ENCODE peak calls at places on chromosomes 1 and 21, in nine cellular contexts. H is brain microvascular endothelial cell; T is IMR-90; J is CD4-positive, alpha-beta T cell; D is CD4-positive, CD25-positive, alpha-beta regulatory T cell; S is uterus; X is breast epithelium; M is RWPE1; P is left lung. R is an unnamed sample.
A peak's percentile ranks its signal among the peaks of the same experiment; 100 is the strongest.

GRCh38 chr1:225973158-225973557 is 26.0 kb downstream of the SDE2 start:
- DNase-seq in X (no peak), S (no peak), D (no peak), M (peak; percentile 41), T (no peak), J (no peak), H (no peak), P (no peak), R (no peak)

GRCh38 chr21:28294046-28294445 is 698.6 kb downstream of the LTN1 start:
- DNase-seq in T (peak; percentile 72), J (no peak), D (no peak), S (no peak), H (no peak), M (peak; percentile 2), X (no peak), P (no peak), R (no peak)

GRCh38 chr1:27496604-27497155 is 6.7 kb upstream of the WASF2 start:
- DNase-seq in M (no peak), T (peak; percentile 51), H (no peak), D (no peak), S (peak; percentile 72), J (no peak), P (no peak), X (no peak), R (no peak)

GRCh38 chr1:37846634-37847339 is 12.6 kb downstream of the MTF1 start:
- DNase-seq in T (no peak), J (no peak), X (no peak), M (no peak), H (no peak), P (no peak), D (no peak), S (no peak), R (no peak)

GRCh38 chr1:198604973-198605372 is 33.9 kb upstream of the PTPRC start:
- DNase-seq in X (no peak), M (no peak), S (no peak), T (no peak), P (no peak), J (no peak), H (no peak), D (no peak), R (no peak)

GRCh38 chr21:28986677-28987076 is 6.0 kb downstream of the LTN1 start:
- DNase-seq in S (no peak), M (no peak), J (no peak), P (no peak), D (no peak), X (no peak), T (no peak), H (no peak), R (no peak)

GRCh38 chr1:62405247-62405646 is 31.6 kb upstream of the USP1 start:
- DNase-seq in T (no peak), X (no peak), S (no peak), H (no peak), J (no peak), P (no peak), D (no peak), M (no peak), R (no peak)

GRCh38 chr1:235238558-235238957 is 77.5 kb upstream of the RBM34 start:
- DNase-seq in J (no peak), H (no peak), T (no peak), X (no peak), D (no peak), P (no peak), M (no peak), S (no peak), R (no peak)

GRCh38 chr1:152783095-152783494 is 3.0 kb upstream of the LCE1E start:
- DNase-seq in S (no peak), H (no peak), X (no peak), P (no peak), J (no peak), T (no peak), M (no peak), D (no peak), R (no peak)

GRCh38 chr1:155254714-155255242 is 505 bp downstream of the ENTREP3 start:
- DNase-seq in S (peak; percentile 56), X (no peak), H (no peak), D (no peak), P (peak; percentile 84), T (no peak), M (no peak), J (no peak), R (peak; percentile 52)

DNA sequence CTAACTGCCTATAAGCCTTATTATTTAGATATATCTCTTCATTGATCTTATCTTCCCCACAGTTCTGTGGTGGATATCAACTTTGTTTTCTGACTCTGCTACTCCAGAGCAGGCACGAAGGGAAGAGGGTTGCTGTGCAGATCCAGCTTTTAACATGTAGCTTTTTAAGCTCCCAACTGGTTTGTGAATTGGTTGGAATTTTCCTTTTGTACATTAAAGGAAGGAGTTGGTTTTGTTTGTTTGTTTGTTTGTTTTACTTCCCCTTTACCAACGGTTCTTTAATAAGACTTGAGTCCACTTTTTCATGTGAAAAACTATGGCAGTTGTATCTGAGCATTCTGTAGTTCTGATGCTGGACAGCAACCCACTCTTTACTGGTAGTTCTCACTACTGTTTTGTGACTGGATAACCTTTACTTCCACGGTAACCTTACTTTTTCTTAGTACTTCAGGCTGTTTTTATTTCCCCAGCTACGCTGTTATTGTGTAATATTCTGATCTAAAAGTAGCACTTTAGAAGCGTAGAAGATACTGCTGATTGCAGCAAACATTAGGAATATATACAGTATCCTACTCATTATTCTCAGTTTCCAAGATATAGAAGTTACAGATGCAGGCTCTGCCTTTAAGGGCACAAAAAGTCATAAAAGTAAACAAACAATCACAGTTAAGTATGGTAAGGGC is 1.6 kb downstream of the GNPAT start:
- DNase-seq in S (no peak), T (peak; percentile 34), M (peak; percentile 5), J (no peak), X (no peak), P (no peak), H (peak; percentile 7), D (no peak), R (no peak)
- H3K27ac ChIP-seq in S (no peak overlapping the region), T (no peak overlapping the region), M (no peak overlapping the region), J (no peak overlapping the region), X (no peak overlapping the region), P (no peak overlapping the region), H (no peak overlapping the region), D (no peak overlapping the region), R (no peak overlapping the region)

GRCh38 chr1:158013840-158014520 is 20.5 kb downstream of the KIRREL1 start:
- DNase-seq in M (no peak), S (no peak), P (no peak), X (no peak), D (no peak), J (no peak), T (peak; percentile 56), H (no peak), R (no peak)
- H3K27ac ChIP-seq in M (peak overlapping the region; percentile 66), S (peak overlapping the region; percentile 99), P (peak overlapping the region; percentile 48), X (peak overlapping the region; percentile 85), D (no peak overlapping the region), J (no peak overlapping the region), T (peak overlapping the region; percentile 58), H (no peak overlapping the region), R (no peak overlapping the region)

GRCh38 chr1:16181887-16182719 is 26.2 kb upstream of the EPHA2 start:
- DNase-seq in M (peak; percentile 78), H (peak; percentile 93), J (no peak), D (no peak), T (peak; percentile 89), S (peak; percentile 91), X (peak; percentile 92), P (peak; percentile 91), R (no peak)

GRCh38 chr1:16183765-16184556 is 28.1 kb upstream of the EPHA2 start:
- DNase-seq in T (no peak), J (no peak), P (no peak), M (no peak), X (no peak), S (no peak), H (no peak), D (no peak), R (no peak)

GRCh38 chr1:16184557-16185303 is 27.7 kb downstream of the ARHGEF19 start:
- DNase-seq in T (no peak), H (no peak), X (no peak), D (no peak), S (no peak), J (no peak), M (no peak), P (peak; percentile 56), R (no peak)

GRCh38 chr1:16180291-16180824 is 24.5 kb upstream of the EPHA2 start:
- DNase-seq in T (peak; percentile 67), S (no peak), D (no peak), H (peak; percentile 60), J (no peak), X (no peak), M (no peak), P (no peak), R (no peak)

GRCh38 chr1:16183157-16183556 is 27.3 kb upstream of the EPHA2 start:
- DNase-seq in D (no peak), P (no peak), S (no peak), M (peak; percentile 86), T (peak; percentile 78), J (no peak), H (peak; percentile 61), X (no peak), R (no peak)
- H3K27ac ChIP-seq in D (no peak overlapping the region), P (no peak overlapping the region), S (peak overlapping the region; percentile 99), M (peak overlapping the region; percentile 98), T (no peak overlapping the region), J (no peak overlapping the region), H (no peak overlapping the region), X (peak overlapping the region; percentile 97), R (no peak overlapping the region)

GRCh38 chr1:201461193-201461657 is 7.8 kb downstream of the PHLDA3 start:
- DNase-seq in D (no peak), M (peak; percentile 93), S (peak; percentile 57), X (no peak), T (peak; percentile 98), J (no peak), P (no peak), H (peak; percentile 98), R (no peak)

GRCh38 chr1:201459775-201460174 is 9.2 kb downstream of the PHLDA3 start:
- DNase-seq in M (no peak), H (no peak), X (no peak), J (no peak), P (no peak), D (no peak), T (no peak), S (no peak), R (no peak)

GRCh38 chr1:201463071-201463552 is 5.9 kb downstream of the PHLDA3 start:
- DNase-seq in T (no peak), D (no peak), J (no peak), H (no peak), S (no peak), X (no peak), M (no peak), P (no peak), R (peak; percentile 72)

GRCh38 chr1:201460783-201461182 is 8.2 kb downstream of the PHLDA3 start:
- DNase-seq in D (no peak), X (no peak), M (no peak), P (no peak), J (no peak), H (no peak), S (no peak), T (no peak), R (no peak)

DNA sequence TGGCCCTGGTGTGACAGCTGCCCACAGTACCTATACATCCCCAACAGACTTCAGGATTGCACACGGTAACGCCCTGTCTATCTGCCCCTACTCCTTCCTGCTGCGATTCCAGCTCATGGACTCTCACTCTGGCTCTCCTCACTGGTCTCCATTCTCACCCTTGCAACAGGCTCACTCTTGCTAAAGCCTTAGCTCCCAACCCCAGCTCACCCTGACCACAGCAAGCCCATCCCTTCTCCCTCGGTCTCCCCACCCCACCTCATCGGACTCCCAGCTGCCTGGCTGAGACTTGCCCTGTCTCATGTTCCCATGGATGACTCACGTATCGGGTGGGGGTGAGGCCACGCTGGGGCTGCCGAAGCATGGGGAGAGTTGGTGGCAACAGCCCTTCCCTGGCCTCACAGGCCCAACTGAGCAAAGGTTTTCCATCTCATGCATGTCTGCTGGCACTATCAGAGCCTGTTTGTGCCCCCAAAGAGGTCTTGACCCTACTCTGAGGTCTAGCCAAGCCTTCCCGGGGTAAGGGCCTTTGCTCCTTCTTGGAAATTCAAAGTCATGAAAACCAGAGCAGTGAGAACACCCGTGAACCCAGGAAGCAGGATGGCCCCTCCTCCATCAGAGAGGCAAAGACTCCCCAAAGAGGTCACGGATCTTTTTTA is 7.1 kb downstream of the PHLDA3 start:
- DNase-seq in J (no peak), M (peak; percentile 98), X (peak; percentile 81), S (peak; percentile 90), H (peak; percentile 98), T (peak; percentile 99), D (no peak), P (peak; percentile 89), R (peak; percentile 43)
- H3K27ac ChIP-seq in J (no peak overlapping the region), M (peak overlapping the region; percentile 100), X (peak overlapping the region; percentile 92), S (peak overlapping the region; percentile 89), H (peak overlapping the region; percentile 99), T (peak overlapping the region; percentile 90), D (no peak overlapping the region), P (peak overlapping the region; percentile 92), R (peak overlapping the region; percentile 92)